ENCODE peak calls at places on chromosomes 11 and 22, in seven cellular contexts. One of them, this sample, is unnamed.

GRCh38 chr11:113985906-113986305 is 11.0 kb downstream of the HTR3A start:
- DNase-seq in NCI-H1092: no peak
- DNase-seq in lower leg skin: no peak
- DNase-seq in neuronal stem cell: no peak
- DNase-seq in germinal center: no peak
- DNase-seq in activated naive CD4-positive, alpha-beta T cell treated with Interleukin-2 at 50 U/mL for 16 hours: no peak
- DNase-seq in caudate nucleus: peak
- DNase-seq in this sample: no peak

GRCh38 chr11:8870461-8871282 is 40.3 kb upstream of the AKIP1 start:
- DNase-seq in lower leg skin: peak
- DNase-seq in NCI-H1092: peak
- DNase-seq in germinal center: peak
- DNase-seq in activated naive CD4-positive, alpha-beta T cell treated with Interleukin-2 at 50 U/mL for 16 hours: no peak
- DNase-seq in caudate nucleus: peak
- DNase-seq in neuronal stem cell: peak
- DNase-seq in this sample: peak

GRCh38 chr22:45942344-45942743 is 34.6 kb downstream of the WNT7B start:
- DNase-seq in NCI-H1092: no peak
- DNase-seq in caudate nucleus: no peak
- DNase-seq in neuronal stem cell: no peak
- DNase-seq in lower leg skin: no peak
- DNase-seq in germinal center: no peak
- DNase-seq in activated naive CD4-positive, alpha-beta T cell treated with Interleukin-2 at 50 U/mL for 16 hours: no peak
- DNase-seq in this sample: no peak

GRCh38 chr22:37260939-37261338 is 16.9 kb upstream of the RAC2 start:
- DNase-seq in activated naive CD4-positive, alpha-beta T cell treated with Interleukin-2 at 50 U/mL for 16 hours: peak
- DNase-seq in neuronal stem cell: peak
- DNase-seq in lower leg skin: no peak
- DNase-seq in germinal center: no peak
- DNase-seq in NCI-H1092: peak
- DNase-seq in caudate nucleus: no peak
- DNase-seq in this sample: peak

GRCh38 chr11:85752201-85752889 is 58.6 kb downstream of the SYTL2 start:
- DNase-seq in germinal center: no peak
- DNase-seq in activated naive CD4-positive, alpha-beta T cell treated with Interleukin-2 at 50 U/mL for 16 hours: peak
- DNase-seq in NCI-H1092: no peak
- DNase-seq in caudate nucleus: no peak
- DNase-seq in lower leg skin: no peak
- DNase-seq in neuronal stem cell: no peak
- DNase-seq in this sample: no peak

GRCh38 chr22:44918166-44918924 is 91.5 kb downstream of the PHF21B start:
- DNase-seq in activated naive CD4-positive, alpha-beta T cell treated with Interleukin-2 at 50 U/mL for 16 hours: no peak
- DNase-seq in neuronal stem cell: no peak
- DNase-seq in lower leg skin: no peak
- DNase-seq in caudate nucleus: no peak
- DNase-seq in NCI-H1092: no peak
- DNase-seq in germinal center: no peak
- DNase-seq in this sample: no peak

GRCh38 chr22:20522828-20523117 is 15.4 kb downstream of the MED15 start:
- DNase-seq in NCI-H1092: no peak
- DNase-seq in activated naive CD4-positive, alpha-beta T cell treated with Interleukin-2 at 50 U/mL for 16 hours: no peak
- DNase-seq in neuronal stem cell: no peak
- DNase-seq in caudate nucleus: no peak
- DNase-seq in germinal center: no peak
- DNase-seq in lower leg skin: no peak
- DNase-seq in this sample: no peak

GRCh38 chr11:96050435-96051182 is 126.7 kb upstream of the MTMR2 start:
- DNase-seq in NCI-H1092: no peak
- DNase-seq in caudate nucleus: no peak
- DNase-seq in neuronal stem cell: no peak
- DNase-seq in activated naive CD4-positive, alpha-beta T cell treated with Interleukin-2 at 50 U/mL for 16 hours: no peak
- DNase-seq in lower leg skin: no peak
- DNase-seq in germinal center: no peak
- DNase-seq in this sample: no peak

GRCh38 chr11:111395081-111395480 is 16.0 kb upstream of the POU2AF1 start:
- DNase-seq in activated naive CD4-positive, alpha-beta T cell treated with Interleukin-2 at 50 U/mL for 16 hours: no peak
- DNase-seq in lower leg skin: no peak
- DNase-seq in neuronal stem cell: no peak
- DNase-seq in caudate nucleus: no peak
- DNase-seq in germinal center: no peak
- DNase-seq in NCI-H1092: no peak
- DNase-seq in this sample: no peak

GRCh38 chr22:26508148-26508547 is 4.1 kb downstream of the TFIP11 start:
- DNase-seq in lower leg skin: no peak
- DNase-seq in NCI-H1092: no peak
- DNase-seq in activated naive CD4-positive, alpha-beta T cell treated with Interleukin-2 at 50 U/mL for 16 hours: no peak
- DNase-seq in neuronal stem cell: no peak
- DNase-seq in germinal center: no peak
- DNase-seq in caudate nucleus: no peak
- DNase-seq in this sample: no peak

GRCh38 chr11:30513087-30513486 is 73.1 kb downstream of the MPPED2 start:
- DNase-seq in NCI-H1092: no peak
- DNase-seq in activated naive CD4-positive, alpha-beta T cell treated with Interleukin-2 at 50 U/mL for 16 hours: no peak
- DNase-seq in caudate nucleus: no peak
- DNase-seq in lower leg skin: no peak
- DNase-seq in germinal center: no peak
- DNase-seq in neuronal stem cell: no peak
- DNase-seq in this sample: no peak

GRCh38 chr11:65852508-65853248 is 5.3 kb downstream of the CFL1 start:
- DNase-seq in lower leg skin: no peak
- DNase-seq in NCI-H1092: no peak
- DNase-seq in germinal center: no peak
- DNase-seq in caudate nucleus: no peak
- DNase-seq in neuronal stem cell: no peak
- DNase-seq in activated naive CD4-positive, alpha-beta T cell treated with Interleukin-2 at 50 U/mL for 16 hours: no peak
- DNase-seq in this sample: no peak